ENCODE peak calls at places on chromosomes 4 and X, in ten cellular contexts. One of them, this sample, is unnamed.
A peak's percentile ranks its signal among the peaks of the same experiment; 100 is the strongest.

GRCh38 chrX:7139202-7140081 is 8.1 kb upstream of the STS start:
- DNase-seq in activated CD8-positive, alpha-beta memory T cell treated with anti-CD3 and anti-CD28 coated beads, Interleukin-2, amount 50 U/mL, for 48 hours: no peak
- DNase-seq in PC-9: no peak
- DNase-seq in activated CD4-positive, CD25-positive, alpha-beta regulatory T cell treated with anti-CD3 and anti-CD28 coated beads, Interleukin-2, amount 50 U/mL, for 72 hours: no peak
- DNase-seq in activated CD4-positive, alpha-beta T cell treated with anti-CD3 and anti-CD28 coated beads, Interleukin-2, amount 10 ng/mL, durations not matched to agents 7 days and 5 days: no peak
- DNase-seq in NCI-H1105 treated with DMSO at 0.1 percent for 48 hours: no peak
- DNase-seq in posterior cingulate gyrus: no peak
- DNase-seq in NCI-H446: no peak
- DNase-seq in HEK293T: no peak
- DNase-seq in neural progenitor cell: no peak
- DNase-seq in this sample: no peak

GRCh38 chrX:69556094-69557011 is 52.2 kb downstream of the NALF2 start:
- DNase-seq in activated CD8-positive, alpha-beta memory T cell treated with anti-CD3 and anti-CD28 coated beads, Interleukin-2, amount 50 U/mL, for 48 hours: no peak
- DNase-seq in PC-9: no peak
- DNase-seq in activated CD4-positive, CD25-positive, alpha-beta regulatory T cell treated with anti-CD3 and anti-CD28 coated beads, Interleukin-2, amount 50 U/mL, for 72 hours: no peak
- DNase-seq in activated CD4-positive, alpha-beta T cell treated with anti-CD3 and anti-CD28 coated beads, Interleukin-2, amount 10 ng/mL, durations not matched to agents 7 days and 5 days: no peak
- DNase-seq in NCI-H1105 treated with DMSO at 0.1 percent for 48 hours: no peak
- DNase-seq in posterior cingulate gyrus: no peak
- DNase-seq in NCI-H446: no peak
- DNase-seq in HEK293T: peak; percentile 12
- DNase-seq in neural progenitor cell: no peak
- DNase-seq in this sample: no peak

GRCh38 chr4:127783971-127784519 is 1.9 kb downstream of the HSPA4L start:
- DNase-seq in activated CD8-positive, alpha-beta memory T cell treated with anti-CD3 and anti-CD28 coated beads, Interleukin-2, amount 50 U/mL, for 48 hours: no peak
- DNase-seq in PC-9: no peak
- DNase-seq in activated CD4-positive, CD25-positive, alpha-beta regulatory T cell treated with anti-CD3 and anti-CD28 coated beads, Interleukin-2, amount 50 U/mL, for 72 hours: no peak
- DNase-seq in activated CD4-positive, alpha-beta T cell treated with anti-CD3 and anti-CD28 coated beads, Interleukin-2, amount 10 ng/mL, durations not matched to agents 7 days and 5 days: no peak
- DNase-seq in NCI-H1105 treated with DMSO at 0.1 percent for 48 hours: no peak
- DNase-seq in posterior cingulate gyrus: no peak
- DNase-seq in NCI-H446: no peak
- DNase-seq in HEK293T: no peak
- DNase-seq in neural progenitor cell: no peak
- DNase-seq in this sample: no peak

GRCh38 chr4:182975806-182976205 is 58.6 kb upstream of the DCTD start:
- DNase-seq in activated CD8-positive, alpha-beta memory T cell treated with anti-CD3 and anti-CD28 coated beads, Interleukin-2, amount 50 U/mL, for 48 hours: no peak
- DNase-seq in PC-9: peak; percentile 69
- DNase-seq in activated CD4-positive, CD25-positive, alpha-beta regulatory T cell treated with anti-CD3 and anti-CD28 coated beads, Interleukin-2, amount 50 U/mL, for 72 hours: no peak
- DNase-seq in activated CD4-positive, alpha-beta T cell treated with anti-CD3 and anti-CD28 coated beads, Interleukin-2, amount 10 ng/mL, durations not matched to agents 7 days and 5 days: no peak
- DNase-seq in NCI-H1105 treated with DMSO at 0.1 percent for 48 hours: no peak
- DNase-seq in posterior cingulate gyrus: no peak
- DNase-seq in NCI-H446: no peak
- DNase-seq in HEK293T: no peak
- DNase-seq in neural progenitor cell: no peak
- DNase-seq in this sample: no peak

GRCh38 chr4:8765084-8765483 is 106.6 kb downstream of the HMX1 start:
- DNase-seq in activated CD8-positive, alpha-beta memory T cell treated with anti-CD3 and anti-CD28 coated beads, Interleukin-2, amount 50 U/mL, for 48 hours: no peak
- DNase-seq in PC-9: no peak
- DNase-seq in activated CD4-positive, CD25-positive, alpha-beta regulatory T cell treated with anti-CD3 and anti-CD28 coated beads, Interleukin-2, amount 50 U/mL, for 72 hours: no peak
- DNase-seq in activated CD4-positive, alpha-beta T cell treated with anti-CD3 and anti-CD28 coated beads, Interleukin-2, amount 10 ng/mL, durations not matched to agents 7 days and 5 days: no peak
- DNase-seq in NCI-H1105 treated with DMSO at 0.1 percent for 48 hours: no peak
- DNase-seq in posterior cingulate gyrus: peak; percentile 10
- DNase-seq in NCI-H446: no peak
- DNase-seq in HEK293T: no peak
- DNase-seq in neural progenitor cell: no peak
- DNase-seq in this sample: no peak

GRCh38 chr4:95363579-95363965 is 185.2 kb downstream of the UNC5C start:
- DNase-seq in activated CD8-positive, alpha-beta memory T cell treated with anti-CD3 and anti-CD28 coated beads, Interleukin-2, amount 50 U/mL, for 48 hours: no peak
- DNase-seq in PC-9: no peak
- DNase-seq in activated CD4-positive, CD25-positive, alpha-beta regulatory T cell treated with anti-CD3 and anti-CD28 coated beads, Interleukin-2, amount 50 U/mL, for 72 hours: no peak
- DNase-seq in activated CD4-positive, alpha-beta T cell treated with anti-CD3 and anti-CD28 coated beads, Interleukin-2, amount 10 ng/mL, durations not matched to agents 7 days and 5 days: no peak
- DNase-seq in NCI-H1105 treated with DMSO at 0.1 percent for 48 hours: peak; percentile 22
- DNase-seq in posterior cingulate gyrus: no peak
- DNase-seq in NCI-H446: no peak
- DNase-seq in HEK293T: no peak
- DNase-seq in neural progenitor cell: peak; percentile 3
- DNase-seq in this sample: no peak

GRCh38 chr4:188387134-188387791 is 248.0 kb downstream of the TRIML1 start:
- DNase-seq in activated CD8-positive, alpha-beta memory T cell treated with anti-CD3 and anti-CD28 coated beads, Interleukin-2, amount 50 U/mL, for 48 hours: no peak
- DNase-seq in PC-9: no peak
- DNase-seq in activated CD4-positive, CD25-positive, alpha-beta regulatory T cell treated with anti-CD3 and anti-CD28 coated beads, Interleukin-2, amount 50 U/mL, for 72 hours: no peak
- DNase-seq in activated CD4-positive, alpha-beta T cell treated with anti-CD3 and anti-CD28 coated beads, Interleukin-2, amount 10 ng/mL, durations not matched to agents 7 days and 5 days: no peak
- DNase-seq in NCI-H1105 treated with DMSO at 0.1 percent for 48 hours: no peak
- DNase-seq in posterior cingulate gyrus: no peak
- DNase-seq in NCI-H446: no peak
- DNase-seq in HEK293T: no peak
- DNase-seq in neural progenitor cell: peak; percentile 63
- DNase-seq in this sample: no peak

GRCh38 chr4:55312491-55313101 is 33.4 kb upstream of the SRD5A3 start:
- DNase-seq in activated CD8-positive, alpha-beta memory T cell treated with anti-CD3 and anti-CD28 coated beads, Interleukin-2, amount 50 U/mL, for 48 hours: no peak
- DNase-seq in PC-9: no peak
- DNase-seq in activated CD4-positive, CD25-positive, alpha-beta regulatory T cell treated with anti-CD3 and anti-CD28 coated beads, Interleukin-2, amount 50 U/mL, for 72 hours: no peak
- DNase-seq in activated CD4-positive, alpha-beta T cell treated with anti-CD3 and anti-CD28 coated beads, Interleukin-2, amount 10 ng/mL, durations not matched to agents 7 days and 5 days: peak; percentile 38
- DNase-seq in NCI-H1105 treated with DMSO at 0.1 percent for 48 hours: no peak
- DNase-seq in posterior cingulate gyrus: no peak
- DNase-seq in NCI-H446: peak; percentile 15
- DNase-seq in HEK293T: peak; percentile 36
- DNase-seq in neural progenitor cell: peak; percentile 52
- DNase-seq in this sample: no peak

GRCh38 chrX:109656774-109657173 is 31.8 kb upstream of the KCNE5 start:
- DNase-seq in activated CD8-positive, alpha-beta memory T cell treated with anti-CD3 and anti-CD28 coated beads, Interleukin-2, amount 50 U/mL, for 48 hours: no peak
- DNase-seq in PC-9: no peak
- DNase-seq in activated CD4-positive, CD25-positive, alpha-beta regulatory T cell treated with anti-CD3 and anti-CD28 coated beads, Interleukin-2, amount 50 U/mL, for 72 hours: no peak
- DNase-seq in activated CD4-positive, alpha-beta T cell treated with anti-CD3 and anti-CD28 coated beads, Interleukin-2, amount 10 ng/mL, durations not matched to agents 7 days and 5 days: no peak
- DNase-seq in NCI-H1105 treated with DMSO at 0.1 percent for 48 hours: no peak
- DNase-seq in posterior cingulate gyrus: no peak
- DNase-seq in NCI-H446: no peak
- DNase-seq in HEK293T: no peak
- DNase-seq in neural progenitor cell: no peak
- DNase-seq in this sample: no peak

GRCh38 chr4:168797176-168797575 is 212.9 kb downstream of the CBR4 start:
- DNase-seq in activated CD8-positive, alpha-beta memory T cell treated with anti-CD3 and anti-CD28 coated beads, Interleukin-2, amount 50 U/mL, for 48 hours: no peak
- DNase-seq in PC-9: peak; percentile 62
- DNase-seq in activated CD4-positive, CD25-positive, alpha-beta regulatory T cell treated with anti-CD3 and anti-CD28 coated beads, Interleukin-2, amount 50 U/mL, for 72 hours: no peak
- DNase-seq in activated CD4-positive, alpha-beta T cell treated with anti-CD3 and anti-CD28 coated beads, Interleukin-2, amount 10 ng/mL, durations not matched to agents 7 days and 5 days: no peak
- DNase-seq in NCI-H1105 treated with DMSO at 0.1 percent for 48 hours: no peak
- DNase-seq in posterior cingulate gyrus: no peak
- DNase-seq in NCI-H446: no peak
- DNase-seq in HEK293T: no peak
- DNase-seq in neural progenitor cell: no peak
- DNase-seq in this sample: no peak

GRCh38 chr4:124415206-124415605 is 297.3 kb downstream of the ANKRD50 start:
- DNase-seq in activated CD8-positive, alpha-beta memory T cell treated with anti-CD3 and anti-CD28 coated beads, Interleukin-2, amount 50 U/mL, for 48 hours: no peak
- DNase-seq in PC-9: no peak
- DNase-seq in activated CD4-positive, CD25-positive, alpha-beta regulatory T cell treated with anti-CD3 and anti-CD28 coated beads, Interleukin-2, amount 50 U/mL, for 72 hours: no peak
- DNase-seq in activated CD4-positive, alpha-beta T cell treated with anti-CD3 and anti-CD28 coated beads, Interleukin-2, amount 10 ng/mL, durations not matched to agents 7 days and 5 days: no peak
- DNase-seq in NCI-H1105 treated with DMSO at 0.1 percent for 48 hours: no peak
- DNase-seq in posterior cingulate gyrus: no peak
- DNase-seq in NCI-H446: no peak
- DNase-seq in HEK293T: no peak
- DNase-seq in neural progenitor cell: no peak
- DNase-seq in this sample: no peak

GRCh38 chrX:69815063-69815462 is 199.2 kb downstream of the EDA start:
- DNase-seq in activated CD8-positive, alpha-beta memory T cell treated with anti-CD3 and anti-CD28 coated beads, Interleukin-2, amount 50 U/mL, for 48 hours: no peak
- DNase-seq in PC-9: no peak
- DNase-seq in activated CD4-positive, CD25-positive, alpha-beta regulatory T cell treated with anti-CD3 and anti-CD28 coated beads, Interleukin-2, amount 50 U/mL, for 72 hours: no peak
- DNase-seq in activated CD4-positive, alpha-beta T cell treated with anti-CD3 and anti-CD28 coated beads, Interleukin-2, amount 10 ng/mL, durations not matched to agents 7 days and 5 days: no peak
- DNase-seq in NCI-H1105 treated with DMSO at 0.1 percent for 48 hours: no peak
- DNase-seq in posterior cingulate gyrus: no peak
- DNase-seq in NCI-H446: no peak
- DNase-seq in HEK293T: no peak
- DNase-seq in neural progenitor cell: no peak
- DNase-seq in this sample: no peak

GRCh38 chr4:94889523-94889922 is 131.8 kb downstream of the BMPR1B start:
- DNase-seq in activated CD8-positive, alpha-beta memory T cell treated with anti-CD3 and anti-CD28 coated beads, Interleukin-2, amount 50 U/mL, for 48 hours: no peak
- DNase-seq in PC-9: no peak
- DNase-seq in activated CD4-positive, CD25-positive, alpha-beta regulatory T cell treated with anti-CD3 and anti-CD28 coated beads, Interleukin-2, amount 50 U/mL, for 72 hours: no peak
- DNase-seq in activated CD4-positive, alpha-beta T cell treated with anti-CD3 and anti-CD28 coated beads, Interleukin-2, amount 10 ng/mL, durations not matched to agents 7 days and 5 days: no peak
- DNase-seq in NCI-H1105 treated with DMSO at 0.1 percent for 48 hours: no peak
- DNase-seq in posterior cingulate gyrus: no peak
- DNase-seq in NCI-H446: no peak
- DNase-seq in HEK293T: no peak
- DNase-seq in neural progenitor cell: no peak
- DNase-seq in this sample: no peak

GRCh38 chrX:129123795-129124194 is 399.5 kb downstream of the SMARCA1 start:
- DNase-seq in activated CD8-positive, alpha-beta memory T cell treated with anti-CD3 and anti-CD28 coated beads, Interleukin-2, amount 50 U/mL, for 48 hours: no peak
- DNase-seq in PC-9: no peak
- DNase-seq in activated CD4-positive, CD25-positive, alpha-beta regulatory T cell treated with anti-CD3 and anti-CD28 coated beads, Interleukin-2, amount 50 U/mL, for 72 hours: no peak
- DNase-seq in activated CD4-positive, alpha-beta T cell treated with anti-CD3 and anti-CD28 coated beads, Interleukin-2, amount 10 ng/mL, durations not matched to agents 7 days and 5 days: no peak
- DNase-seq in NCI-H1105 treated with DMSO at 0.1 percent for 48 hours: no peak
- DNase-seq in posterior cingulate gyrus: no peak
- DNase-seq in NCI-H446: no peak
- DNase-seq in HEK293T: no peak
- DNase-seq in neural progenitor cell: no peak
- DNase-seq in this sample: no peak

GRCh38 chr4:61532324-61532723 is 332.2 kb downstream of the ADGRL3 start:
- DNase-seq in activated CD8-positive, alpha-beta memory T cell treated with anti-CD3 and anti-CD28 coated beads, Interleukin-2, amount 50 U/mL, for 48 hours: no peak
- DNase-seq in PC-9: no peak
- DNase-seq in activated CD4-positive, CD25-positive, alpha-beta regulatory T cell treated with anti-CD3 and anti-CD28 coated beads, Interleukin-2, amount 50 U/mL, for 72 hours: no peak
- DNase-seq in activated CD4-positive, alpha-beta T cell treated with anti-CD3 and anti-CD28 coated beads, Interleukin-2, amount 10 ng/mL, durations not matched to agents 7 days and 5 days: no peak
- DNase-seq in NCI-H1105 treated with DMSO at 0.1 percent for 48 hours: peak; percentile 63
- DNase-seq in posterior cingulate gyrus: no peak
- DNase-seq in NCI-H446: no peak
- DNase-seq in HEK293T: no peak
- DNase-seq in neural progenitor cell: peak; percentile 84
- DNase-seq in this sample: no peak

GRCh38 chr4:5921578-5921977 is 28.7 kb upstream of the CRMP1 start:
- DNase-seq in activated CD8-positive, alpha-beta memory T cell treated with anti-CD3 and anti-CD28 coated beads, Interleukin-2, amount 50 U/mL, for 48 hours: no peak
- DNase-seq in PC-9: no peak
- DNase-seq in activated CD4-positive, CD25-positive, alpha-beta regulatory T cell treated with anti-CD3 and anti-CD28 coated beads, Interleukin-2, amount 50 U/mL, for 72 hours: no peak
- DNase-seq in activated CD4-positive, alpha-beta T cell treated with anti-CD3 and anti-CD28 coated beads, Interleukin-2, amount 10 ng/mL, durations not matched to agents 7 days and 5 days: no peak
- DNase-seq in NCI-H1105 treated with DMSO at 0.1 percent for 48 hours: no peak
- DNase-seq in posterior cingulate gyrus: peak; percentile 82
- DNase-seq in NCI-H446: no peak
- DNase-seq in HEK293T: no peak
- DNase-seq in neural progenitor cell: no peak
- DNase-seq in this sample: no peak

GRCh38 chrX:8306296-8306975 is 135.4 kb upstream of the VCX2 start:
- DNase-seq in activated CD8-positive, alpha-beta memory T cell treated with anti-CD3 and anti-CD28 coated beads, Interleukin-2, amount 50 U/mL, for 48 hours: no peak
- DNase-seq in PC-9: no peak
- DNase-seq in activated CD4-positive, CD25-positive, alpha-beta regulatory T cell treated with anti-CD3 and anti-CD28 coated beads, Interleukin-2, amount 50 U/mL, for 72 hours: no peak
- DNase-seq in activated CD4-positive, alpha-beta T cell treated with anti-CD3 and anti-CD28 coated beads, Interleukin-2, amount 10 ng/mL, durations not matched to agents 7 days and 5 days: no peak
- DNase-seq in NCI-H1105 treated with DMSO at 0.1 percent for 48 hours: no peak
- DNase-seq in posterior cingulate gyrus: no peak
- DNase-seq in NCI-H446: no peak
- DNase-seq in HEK293T: no peak
- DNase-seq in neural progenitor cell: no peak
- DNase-seq in this sample: no peak

GRCh38 chr4:48683784-48684666 is 96.1 kb downstream of the FRYL start:
- DNase-seq in activated CD8-positive, alpha-beta memory T cell treated with anti-CD3 and anti-CD28 coated beads, Interleukin-2, amount 50 U/mL, for 48 hours: no peak
- DNase-seq in PC-9: no peak
- DNase-seq in activated CD4-positive, CD25-positive, alpha-beta regulatory T cell treated with anti-CD3 and anti-CD28 coated beads, Interleukin-2, amount 50 U/mL, for 72 hours: no peak
- DNase-seq in activated CD4-positive, alpha-beta T cell treated with anti-CD3 and anti-CD28 coated beads, Interleukin-2, amount 10 ng/mL, durations not matched to agents 7 days and 5 days: no peak
- DNase-seq in NCI-H1105 treated with DMSO at 0.1 percent for 48 hours: no peak
- DNase-seq in posterior cingulate gyrus: no peak
- DNase-seq in NCI-H446: no peak
- DNase-seq in HEK293T: no peak
- DNase-seq in neural progenitor cell: no peak
- DNase-seq in this sample: no peak

GRCh38 chrX:150258176-150258425 is 105.0 kb upstream of the MAMLD1 start:
- DNase-seq in activated CD8-positive, alpha-beta memory T cell treated with anti-CD3 and anti-CD28 coated beads, Interleukin-2, amount 50 U/mL, for 48 hours: no peak
- DNase-seq in PC-9: no peak
- DNase-seq in activated CD4-positive, CD25-positive, alpha-beta regulatory T cell treated with anti-CD3 and anti-CD28 coated beads, Interleukin-2, amount 50 U/mL, for 72 hours: no peak
- DNase-seq in activated CD4-positive, alpha-beta T cell treated with anti-CD3 and anti-CD28 coated beads, Interleukin-2, amount 10 ng/mL, durations not matched to agents 7 days and 5 days: no peak
- DNase-seq in NCI-H1105 treated with DMSO at 0.1 percent for 48 hours: no peak
- DNase-seq in posterior cingulate gyrus: no peak
- DNase-seq in NCI-H446: no peak
- DNase-seq in HEK293T: no peak
- DNase-seq in neural progenitor cell: no peak
- DNase-seq in this sample: no peak

GRCh38 chr4:84648863-84649647 is 66.1 kb downstream of the CDS1 start:
- DNase-seq in activated CD8-positive, alpha-beta memory T cell treated with anti-CD3 and anti-CD28 coated beads, Interleukin-2, amount 50 U/mL, for 48 hours: no peak
- DNase-seq in PC-9: no peak
- DNase-seq in activated CD4-positive, CD25-positive, alpha-beta regulatory T cell treated with anti-CD3 and anti-CD28 coated beads, Interleukin-2, amount 50 U/mL, for 72 hours: no peak
- DNase-seq in activated CD4-positive, alpha-beta T cell treated with anti-CD3 and anti-CD28 coated beads, Interleukin-2, amount 10 ng/mL, durations not matched to agents 7 days and 5 days: no peak
- DNase-seq in NCI-H1105 treated with DMSO at 0.1 percent for 48 hours: no peak
- DNase-seq in posterior cingulate gyrus: no peak
- DNase-seq in NCI-H446: no peak
- DNase-seq in HEK293T: no peak
- DNase-seq in neural progenitor cell: no peak
- DNase-seq in this sample: no peak

This sample was measured in NCI-H748 treated with DMSO at 0.1 percent for 48 hours.